ENCODE peak calls at places on chromosomes 4 and X, in seven cellular contexts. One of them, this sample, is unnamed.

GRCh38 chr4:1086011-1086410 is 27.4 kb downstream of the RNF212 start:
- DNase-seq in trophoblast cell: no peak
- DNase-seq in lower lobe of right lung: no peak
- DNase-seq in body of pancreas: no peak
- DNase-seq in HT1080: no peak
- DNase-seq in right atrium auricular region: no peak
- DNase-seq in activated CD8-positive, alpha-beta memory T cell treated with anti-CD3 and anti-CD28 coated beads for 4 hours: no peak
- DNase-seq in this sample: no peak

GRCh38 chrX:106933538-106933961 is 13.3 kb downstream of the CLDN2 start:
- DNase-seq in trophoblast cell: peak
- DNase-seq in lower lobe of right lung: no peak
- DNase-seq in body of pancreas: peak
- DNase-seq in HT1080: peak
- DNase-seq in right atrium auricular region: no peak
- DNase-seq in activated CD8-positive, alpha-beta memory T cell treated with anti-CD3 and anti-CD28 coated beads for 4 hours: no peak
- DNase-seq in this sample: no peak

GRCh38 chr4:139735381-139736256 is 70.0 kb downstream of the MGST2 start:
- DNase-seq in trophoblast cell: no peak
- DNase-seq in lower lobe of right lung: peak
- DNase-seq in body of pancreas: no peak
- DNase-seq in HT1080: no peak
- DNase-seq in right atrium auricular region: peak
- DNase-seq in activated CD8-positive, alpha-beta memory T cell treated with anti-CD3 and anti-CD28 coated beads for 4 hours: no peak
- DNase-seq in this sample: no peak

GRCh38 chr4:54879576-54879975 is 221.8 kb downstream of the KIT start:
- DNase-seq in trophoblast cell: no peak
- DNase-seq in lower lobe of right lung: no peak
- DNase-seq in body of pancreas: no peak
- DNase-seq in HT1080: peak
- DNase-seq in right atrium auricular region: no peak
- DNase-seq in activated CD8-positive, alpha-beta memory T cell treated with anti-CD3 and anti-CD28 coated beads for 4 hours: no peak
- DNase-seq in this sample: no peak

GRCh38 chr4:110678517-110678916 is 55.6 kb upstream of the PITX2 start:
- DNase-seq in trophoblast cell: no peak
- DNase-seq in lower lobe of right lung: no peak
- DNase-seq in body of pancreas: no peak
- DNase-seq in HT1080: no peak
- DNase-seq in right atrium auricular region: no peak
- DNase-seq in activated CD8-positive, alpha-beta memory T cell treated with anti-CD3 and anti-CD28 coated beads for 4 hours: no peak
- DNase-seq in this sample: no peak

GRCh38 chrX:3550160-3550765 is 163.2 kb downstream of the PRKX start:
- DNase-seq in trophoblast cell: no peak
- DNase-seq in lower lobe of right lung: no peak
- DNase-seq in body of pancreas: peak
- DNase-seq in HT1080: no peak
- DNase-seq in right atrium auricular region: no peak
- DNase-seq in activated CD8-positive, alpha-beta memory T cell treated with anti-CD3 and anti-CD28 coated beads for 4 hours: no peak
- DNase-seq in this sample: no peak

GRCh38 chr4:167196386-167196785 is 37.9 kb downstream of the SPOCK3 start:
- DNase-seq in trophoblast cell: no peak
- DNase-seq in lower lobe of right lung: no peak
- DNase-seq in body of pancreas: no peak
- DNase-seq in HT1080: peak
- DNase-seq in right atrium auricular region: no peak
- DNase-seq in activated CD8-positive, alpha-beta memory T cell treated with anti-CD3 and anti-CD28 coated beads for 4 hours: no peak
- DNase-seq in this sample: no peak

GRCh38 chr4:158098802-158099201 is 74.0 kb downstream of the GASK1B start:
- DNase-seq in trophoblast cell: no peak
- DNase-seq in lower lobe of right lung: no peak
- DNase-seq in body of pancreas: no peak
- DNase-seq in HT1080: no peak
- DNase-seq in right atrium auricular region: no peak
- DNase-seq in activated CD8-positive, alpha-beta memory T cell treated with anti-CD3 and anti-CD28 coated beads for 4 hours: no peak
- DNase-seq in this sample: no peak

GRCh38 chrX:149846789-149847188 is 34.2 kb upstream of the MAGEA8 start:
- DNase-seq in trophoblast cell: no peak
- DNase-seq in lower lobe of right lung: no peak
- DNase-seq in body of pancreas: no peak
- DNase-seq in HT1080: no peak
- DNase-seq in right atrium auricular region: no peak
- DNase-seq in activated CD8-positive, alpha-beta memory T cell treated with anti-CD3 and anti-CD28 coated beads for 4 hours: no peak
- DNase-seq in this sample: no peak

GRCh38 chrX:150547511-150548115 is 20.8 kb upstream of the MTM1 start:
- DNase-seq in trophoblast cell: peak
- DNase-seq in lower lobe of right lung: peak
- DNase-seq in body of pancreas: peak
- DNase-seq in HT1080: no peak
- DNase-seq in right atrium auricular region: peak
- DNase-seq in activated CD8-positive, alpha-beta memory T cell treated with anti-CD3 and anti-CD28 coated beads for 4 hours: no peak
- DNase-seq in this sample: peak

GRCh38 chr4:75916091-75916661 is 13.9 kb upstream of the PPEF2 start:
- DNase-seq in trophoblast cell: no peak
- DNase-seq in lower lobe of right lung: no peak
- DNase-seq in body of pancreas: peak
- DNase-seq in HT1080: peak
- DNase-seq in right atrium auricular region: no peak
- DNase-seq in activated CD8-positive, alpha-beta memory T cell treated with anti-CD3 and anti-CD28 coated beads for 4 hours: no peak
- DNase-seq in this sample: no peak

GRCh38 chr4:8675383-8675782 is 82.8 kb downstream of the CPZ start:
- DNase-seq in trophoblast cell: peak
- DNase-seq in lower lobe of right lung: no peak
- DNase-seq in body of pancreas: no peak
- DNase-seq in HT1080: peak
- DNase-seq in right atrium auricular region: no peak
- DNase-seq in activated CD8-positive, alpha-beta memory T cell treated with anti-CD3 and anti-CD28 coated beads for 4 hours: no peak
- DNase-seq in this sample: no peak

GRCh38 chr4:56506110-56506705 is 617 bp downstream of the ARL9 start:
- DNase-seq in trophoblast cell: no peak
- DNase-seq in lower lobe of right lung: no peak
- DNase-seq in body of pancreas: no peak
- DNase-seq in HT1080: no peak
- DNase-seq in right atrium auricular region: no peak
- DNase-seq in activated CD8-positive, alpha-beta memory T cell treated with anti-CD3 and anti-CD28 coated beads for 4 hours: no peak
- DNase-seq in this sample: no peak

GRCh38 chr4:110055014-110055768 is 142.5 kb downstream of the EGF start:
- DNase-seq in trophoblast cell: no peak
- DNase-seq in lower lobe of right lung: no peak
- DNase-seq in body of pancreas: no peak
- DNase-seq in HT1080: peak
- DNase-seq in right atrium auricular region: no peak
- DNase-seq in activated CD8-positive, alpha-beta memory T cell treated with anti-CD3 and anti-CD28 coated beads for 4 hours: no peak
- DNase-seq in this sample: no peak

GRCh38 chrX:30228526-30228925 is 1.9 kb upstream of the MAGEB3 start:
- DNase-seq in trophoblast cell: no peak
- DNase-seq in lower lobe of right lung: no peak
- DNase-seq in body of pancreas: no peak
- DNase-seq in HT1080: no peak
- DNase-seq in right atrium auricular region: no peak
- DNase-seq in activated CD8-positive, alpha-beta memory T cell treated with anti-CD3 and anti-CD28 coated beads for 4 hours: no peak
- DNase-seq in this sample: no peak